ENCODE peak calls at places on chromosomes 12 and 14, in seven cellular contexts. D is GM19239, L is GDM1, S is activated T-cell treated with anti-CD3 and anti-CD28 coated beads for 4 hours, O is WTC11, T is AG08396, H is Right ventricle myocardium inferior. I is an unnamed sample.

GRCh38 chr14:69315302-69315701 is 55.3 kb downstream of the GALNT16 start:
- DNase-seq in D (no peak), L (no peak), S (no peak), O (peak), T (no peak), H (no peak), I (no peak)

GRCh38 chr14:102508774-102509743 is 517 bp downstream of the ANKRD9 start:
- DNase-seq in D (peak), L (no peak), S (no peak), O (no peak), T (peak), H (peak), I (no peak)

GRCh38 chr14:90580381-90581335 is 183.8 kb downstream of the CALM1 start:
- DNase-seq in D (no peak), L (no peak), S (no peak), O (no peak), T (no peak), H (no peak), I (no peak)

GRCh38 chr12:95358111-95359083 is 115.6 kb upstream of the METAP2 start:
- DNase-seq in D (no peak), L (no peak), S (no peak), O (no peak), T (no peak), H (no peak), I (no peak)

GRCh38 chr12:29591140-29592020 is 93.9 kb upstream of the OVCH1 start:
- DNase-seq in D (no peak), L (no peak), S (no peak), O (peak), T (no peak), H (no peak), I (no peak)

GRCh38 chr14:90381011-90381790 is 15.6 kb upstream of the CALM1 start:
- DNase-seq in D (no peak), L (no peak), S (no peak), O (no peak), T (no peak), H (peak), I (no peak)

GRCh38 chr14:83355609-83356008 is 1822.0 kb upstream of the SEL1L start:
- DNase-seq in D (no peak), L (no peak), S (no peak), O (no peak), T (no peak), H (no peak), I (no peak)

GRCh38 chr12:105906545-105906944 is 232.2 kb downstream of the NUAK1 start:
- DNase-seq in D (no peak), L (no peak), S (no peak), O (no peak), T (no peak), H (no peak), I (no peak)

GRCh38 chr12:129901256-129901655 is 2.6 kb downstream of the TMEM132D start:
- DNase-seq in D (no peak), L (no peak), S (no peak), O (no peak), T (no peak), H (no peak), I (no peak)

I was measured in KG1.